ENCODE peak calls at places on chromosomes 12 and 14, in six cellular contexts. F is T-helper 1 cell; X is ascending aorta; Q is body of pancreas; O is SK-N-SH; K is stimulated activated CD4-positive, alpha-beta T cell treated with anti-CD3 and anti-CD28 coated beads, Interleukin-1b, Interleukin-23, amount 100 ng/mL, for 1 hour. V is an unnamed sample.

GRCh38 chr12:9762369-9762768 is 1.7 kb upstream of the CD69 start:
- DNase-seq in X (no peak), K (no peak), F (no peak), Q (no peak), O (no peak), V (no peak)

GRCh38 chr12:6779667-6780459 is 7.5 kb downstream of the LAG3 start:
- DNase-seq in F (no peak), O (no peak), K (no peak), Q (no peak), X (no peak), V (peak)

GRCh38 chr14:39229222-39229543 is 4.5 kb upstream of the MIA2 start:
- DNase-seq in F (peak), O (no peak), X (no peak), K (peak), Q (no peak), V (peak)

GRCh38 chr14:67280506-67280905 is 39.3 kb downstream of the PALS1 start:
- DNase-seq in K (no peak), O (no peak), Q (no peak), F (no peak), X (no peak), V (no peak)

GRCh38 chr12:15823360-15824128 is 34.4 kb upstream of the EPS8 start:
- DNase-seq in K (no peak), F (no peak), O (no peak), Q (no peak), X (no peak), V (no peak)

GRCh38 chr12:52689936-52690335 is 9.7 kb upstream of the KRT1 start:
- DNase-seq in K (no peak), O (no peak), F (no peak), Q (no peak), X (no peak), V (no peak)

GRCh38 chr12:44076892-44077291 is 241.0 kb downstream of the TMEM117 start:
- DNase-seq in F (no peak), O (no peak), X (no peak), K (no peak), Q (no peak), V (no peak)

GRCh38 chr12:116288735-116289134 is 11.2 kb upstream of the MED13L start:
- DNase-seq in F (no peak), Q (no peak), K (no peak), O (no peak), X (no peak), V (no peak)

GRCh38 chr12:130339946-130340345 is 2.3 kb downstream of the PIWIL1 start:
- DNase-seq in Q (no peak), X (no peak), O (no peak), K (no peak), F (no peak), V (peak)